ENCODE peak calls at places on chromosome 18, in nine cellular contexts. O, C, B, P, R, E, A, L and V are unnamed samples.

GRCh38 chr18:5058768-5059539 is 138.1 kb downstream of the AKAIN1 start:
- DNase-seq in R (peak; percentile 28), P (peak; percentile 66), O (no peak), B (no peak), L (no peak), A (no peak), E (no peak), C (no peak), V (no peak)

GRCh38 chr18:8754995-8755955 is 49.9 kb downstream of the MTCL1 start:
- DNase-seq in E (no peak), O (no peak), B (no peak), R (no peak), C (peak; percentile 7), A (no peak), L (no peak), P (peak; percentile 89), V (no peak)

GRCh38 chr18:7904529-7904928 is 337.4 kb downstream of the PTPRM start:
- DNase-seq in A (no peak), P (no peak), E (no peak), B (no peak), C (no peak), O (no peak), R (no peak), L (peak; percentile 65), V (no peak)

GRCh38 chr18:23605941-23606340 is 19.6 kb upstream of the NPC1 start:
- DNase-seq in A (no peak), P (no peak), B (no peak), E (no peak), O (no peak), L (no peak), C (no peak), R (no peak), V (no peak)

GRCh38 chr18:40902436-40902835 is 1052.6 kb upstream of the PIK3C3 start:
- DNase-seq in E (no peak), C (no peak), B (no peak), O (no peak), R (no peak), A (no peak), L (peak; percentile 25), P (no peak), V (no peak)

GRCh38 chr18:37393945-37394609 is 171.5 kb downstream of the CELF4 start:
- DNase-seq in L (no peak), R (peak; percentile 80), A (peak; percentile 95), O (peak; percentile 62), E (peak; percentile 32), C (no peak), B (peak; percentile 15), P (no peak), V (peak; percentile 63)

GRCh38 chr18:35436076-35436649 is 59.0 kb upstream of the ZNF396 start:
- DNase-seq in B (no peak), C (no peak), P (no peak), A (no peak), E (no peak), O (no peak), L (no peak), R (no peak), V (no peak)

GRCh38 chr18:13120255-13120654 is 98.3 kb upstream of the LDLRAD4 start:
- DNase-seq in L (no peak), C (no peak), O (no peak), P (no peak), E (no peak), A (no peak), B (no peak), R (no peak), V (no peak)

GRCh38 chr18:44701227-44701626 is 20.5 kb downstream of the SETBP1 start:
- DNase-seq in B (no peak), E (no peak), O (no peak), A (no peak), R (peak; percentile 61), L (no peak), P (no peak), C (no peak), V (no peak)

GRCh38 chr18:26215247-26215970 is 10.8 kb upstream of the TAF4B start:
- DNase-seq in O (no peak), B (no peak), L (no peak), R (no peak), A (no peak), C (peak; percentile 23), E (no peak), P (peak; percentile 86), V (no peak)